ENCODE peak calls at places on chromosomes 13 and 19, in seven cellular contexts. J, S, H, Q, C, A and B are unnamed samples.

GRCh38 chr13:99320693-99321481 is 13.7 kb upstream of the GPR183 start:
- DNase-seq in J (no peak), S (peak), H (peak), Q (no peak), C (no peak), A (no peak), B (no peak)

GRCh38 chr13:63448654-63449053 is 2033.0 kb upstream of the PCDH20 start:
- DNase-seq in J (no peak), S (no peak), H (no peak), Q (no peak), C (no peak), A (no peak), B (no peak)

GRCh38 chr13:45826741-45827140 is 24.8 kb downstream of the SIAH3 start:
- DNase-seq in J (no peak), S (no peak), H (no peak), Q (peak), C (no peak), A (no peak), B (no peak)

GRCh38 chr19:16579381-16579780 is 7.2 kb upstream of the SLC35E1 start:
- DNase-seq in J (no peak), S (no peak), H (no peak), Q (no peak), C (no peak), A (no peak), B (no peak)

GRCh38 chr19:711224-711623 is 2.5 kb downstream of the PALM start:
- DNase-seq in J (no peak), S (no peak), H (no peak), Q (no peak), C (no peak), A (no peak), B (no peak)

GRCh38 chr13:45393941-45394570 is 24.1 kb downstream of the SLC25A30 start:
- DNase-seq in J (peak), S (no peak), H (peak), Q (no peak), C (no peak), A (no peak), B (peak)

GRCh38 chr13:107864543-107865460 is 350.5 kb downstream of the LIG4 start:
- DNase-seq in J (peak), S (peak), H (peak), Q (no peak), C (no peak), A (no peak), B (no peak)

GRCh38 chr19:55113570-55114039 is 3.8 kb downstream of the PPP1R12C start:
- DNase-seq in J (no peak), S (peak), H (peak), Q (peak), C (peak), A (peak), B (no peak)

GRCh38 chr19:54674021-54674617 is 11.3 kb downstream of the LILRB4 start:
- DNase-seq in J (peak), S (no peak), H (peak), Q (no peak), C (no peak), A (no peak), B (no peak)

GRCh38 chr19:1291761-1292418 is 6.2 kb downstream of the EFNA2 start:
- DNase-seq in J (no peak), S (no peak), H (no peak), Q (no peak), C (no peak), A (no peak), B (no peak)

GRCh38 chr19:51156710-51157109 is 14.6 kb downstream of the SIGLEC7 start:
- DNase-seq in J (no peak), S (no peak), H (no peak), Q (peak), C (no peak), A (no peak), B (no peak)

GRCh38 chr13:49610176-49610575 is 18.1 kb upstream of the ARL11 start:
- DNase-seq in J (no peak), S (no peak), H (no peak), Q (no peak), C (no peak), A (no peak), B (no peak)

GRCh38 chr13:94431987-94432386 is 47.5 kb downstream of the DCT start:
- DNase-seq in J (peak), S (no peak), H (no peak), Q (no peak), C (no peak), A (no peak), B (no peak)

GRCh38 chr13:90445179-90445578 is 902.3 kb upstream of the MIR17HG start:
- DNase-seq in J (no peak), S (peak), H (peak), Q (no peak), C (no peak), A (no peak), B (no peak)

GRCh38 chr19:32675720-32676185 is at the start of gene RGS9BP:
- DNase-seq in J (peak), S (no peak), H (peak), Q (peak), C (peak), A (peak), B (no peak)

GRCh38 chr19:55697698-55698097 is 22.7 kb downstream of the EPN1 start:
- DNase-seq in J (no peak), S (no peak), H (no peak), Q (no peak), C (no peak), A (no peak), B (no peak)

GRCh38 chr19:3670258-3670795 is 29.9 kb downstream of the PIP5K1C start:
- DNase-seq in J (no peak), S (no peak), H (peak), Q (no peak), C (no peak), A (peak), B (no peak)

GRCh38 chr19:2321565-2322283 is 6.7 kb downstream of the LSM7 start:
- DNase-seq in J (no peak), S (no peak), H (no peak), Q (no peak), C (no peak), A (no peak), B (no peak)

DNA sequence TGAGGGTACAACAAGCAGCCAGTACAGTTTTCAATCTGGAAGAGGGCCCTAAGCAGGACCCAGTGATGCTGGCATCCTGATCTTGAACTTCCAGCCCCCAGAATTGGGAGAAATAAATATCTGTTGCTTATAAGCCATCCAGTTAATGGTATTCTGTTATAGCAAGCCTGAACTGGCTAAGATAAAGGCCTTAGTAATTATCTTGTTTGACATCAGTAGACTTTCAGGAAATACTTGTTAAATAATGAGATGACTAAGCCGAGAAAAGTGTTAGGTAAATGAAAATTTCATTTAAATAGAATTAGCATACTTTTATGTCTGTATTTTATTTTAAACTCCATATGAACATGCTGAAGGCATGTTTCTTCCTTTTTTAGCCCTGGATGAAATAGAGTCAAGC is 188.2 kb downstream of the OLFM4 start:
- DNase-seq in J (no peak), S (no peak), H (no peak), Q (no peak), C (no peak), A (no peak), B (no peak)
- TF ChIP-seq CTCF in J (no peak), S (no peak), H (no peak), Q (no peak), C (no peak), A (no peak), B (no peak)

DNA sequence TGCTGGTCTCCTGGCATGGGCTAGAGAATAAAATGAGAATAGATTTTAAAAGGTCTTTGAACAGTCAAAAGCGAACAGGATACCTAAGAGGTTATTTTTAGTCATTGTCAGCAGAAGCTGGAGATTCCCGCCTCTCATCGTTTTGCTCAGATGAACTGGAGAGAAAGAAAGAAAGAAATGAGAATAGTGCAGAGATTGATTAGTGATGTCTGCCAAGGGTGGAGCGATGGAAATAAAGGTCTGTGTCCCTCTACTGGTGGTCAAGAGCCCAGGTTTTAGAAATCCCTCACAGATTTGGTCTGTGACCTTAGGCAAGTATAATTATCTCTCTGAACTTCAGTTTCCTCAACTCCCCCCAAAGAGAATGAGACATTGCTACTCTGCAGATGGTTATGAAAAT is 5.4 kb downstream of the NCAN start:
- DNase-seq in J (peak), S (no peak), H (peak), Q (no peak), C (no peak), A (no peak), B (no peak)
- TF ChIP-seq CTCF in J (peak), S (no peak), H (peak), Q (no peak), C (no peak), A (no peak), B (no peak)

DNA sequence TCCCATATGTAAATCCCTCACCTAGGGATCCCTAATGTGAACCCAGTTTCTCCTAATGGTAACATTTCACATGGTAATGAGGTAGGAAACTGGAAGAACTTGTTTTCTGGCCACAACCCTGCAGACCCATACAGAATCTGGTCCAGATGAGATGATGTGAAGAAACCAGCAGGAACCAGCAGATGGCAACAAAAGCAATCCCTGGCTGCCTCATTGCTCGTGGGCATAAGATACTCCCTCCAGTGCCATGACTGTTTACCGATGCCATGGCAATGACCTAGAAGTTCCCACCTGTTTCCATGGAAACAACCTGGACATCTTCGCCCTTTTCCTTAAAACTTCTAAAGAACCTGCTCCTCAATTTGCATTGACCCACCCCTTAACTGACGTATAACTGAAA is 1.4 kb upstream of the CD209 start:
- DNase-seq in J (no peak), S (no peak), H (peak), Q (no peak), C (no peak), A (no peak), B (no peak)
- TF ChIP-seq CTCF in J (peak), S (peak), H (peak), Q (no peak), C (no peak), A (no peak), B (peak)

GRCh38 chr13:23578411-23579071 is 8.3 kb downstream of the TNFRSF19 start:
- DNase-seq in J (peak), S (peak), H (peak), Q (peak), C (peak), A (peak), B (no peak)
- TF ChIP-seq CTCF in J (peak), S (peak), H (peak), Q (peak), C (peak), A (peak), B (peak)

GRCh38 chr13:22014469-22014868 is 343.6 kb downstream of the FGF9 start:
- DNase-seq in J (no peak), S (no peak), H (no peak), Q (no peak), C (no peak), A (no peak), B (no peak)

GRCh38 chr13:22012676-22013075 is 341.8 kb downstream of the FGF9 start:
- DNase-seq in J (no peak), S (no peak), H (no peak), Q (no peak), C (no peak), A (no peak), B (no peak)

GRCh38 chr13:22009500-22009899 is 338.6 kb downstream of the FGF9 start:
- DNase-seq in J (no peak), S (no peak), H (no peak), Q (no peak), C (no peak), A (no peak), B (no peak)

GRCh38 chr13:22009937-22010336 is 339.1 kb downstream of the FGF9 start:
- DNase-seq in J (no peak), S (no peak), H (no peak), Q (no peak), C (no peak), A (no peak), B (no peak)
- TF ChIP-seq CTCF in J (no peak), S (no peak), H (no peak), Q (no peak), C (no peak), A (no peak), B (no peak)

DNA sequence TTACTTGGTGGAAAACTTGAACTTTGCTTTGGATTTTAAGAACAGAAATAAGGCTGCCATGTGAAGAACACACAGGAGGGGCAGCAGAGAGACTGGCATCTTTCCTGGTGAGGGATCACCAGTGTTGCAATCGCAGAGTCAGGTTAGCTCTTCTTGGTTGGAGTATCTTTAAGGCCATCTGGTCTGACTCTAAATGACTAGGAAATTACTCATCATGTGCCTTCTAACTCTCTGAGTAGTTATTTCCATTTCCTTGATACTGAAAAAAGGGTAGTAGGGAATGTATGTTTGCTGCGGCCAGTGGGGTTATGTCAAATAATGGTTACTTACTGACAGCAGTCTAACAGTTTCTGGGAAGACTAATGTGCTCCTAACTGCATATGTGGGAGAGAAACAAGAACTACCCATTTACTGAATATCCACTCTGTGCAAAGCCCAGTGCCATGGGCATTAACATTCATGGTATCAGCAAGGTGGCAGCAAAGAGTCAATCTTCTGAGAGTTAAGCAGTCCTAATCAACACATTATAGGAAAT is 122.1 kb downstream of the COG6 start:
- DNase-seq in J (peak), S (peak), H (peak), Q (no peak), C (no peak), A (no peak), B (no peak)
- TF ChIP-seq CTCF in J (peak), S (peak), H (peak), Q (peak), C (peak), A (no peak), B (peak)

DNA sequence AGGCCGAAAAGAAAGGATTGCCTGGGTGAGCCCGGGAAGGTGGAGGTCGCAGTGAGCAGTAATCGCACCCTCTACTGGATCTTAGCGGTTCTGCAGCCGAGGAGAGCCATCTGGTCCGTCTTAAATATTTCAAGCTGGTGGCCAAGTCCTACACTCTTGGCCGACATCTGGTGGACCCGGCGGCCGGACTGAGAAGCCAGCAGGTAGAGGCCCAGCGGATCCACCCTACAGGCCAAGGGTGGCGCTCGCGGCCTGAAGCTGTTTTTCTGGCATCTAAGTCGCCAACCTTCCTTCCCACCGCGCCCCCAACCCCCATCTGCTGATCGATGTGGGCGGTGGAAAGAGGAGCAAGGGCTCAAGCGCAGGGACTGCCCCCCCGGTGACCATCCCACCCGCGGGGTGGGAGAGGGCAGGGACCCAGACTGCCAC is 46.5 kb upstream of the ZNF730 start:
- DNase-seq in J (no peak), S (peak), H (peak), Q (no peak), C (no peak), A (peak), B (no peak)
- TF ChIP-seq CTCF in J (no peak), S (peak), H (peak), Q (no peak), C (peak), A (peak), B (no peak)

GRCh38 chr13:101919541-101920306 is 467.2 kb downstream of the ITGBL1 start:
- DNase-seq in J (no peak), S (no peak), H (peak), Q (no peak), C (no peak), A (no peak), B (no peak)
- TF ChIP-seq CTCF in J (peak), S (no peak), H (peak), Q (peak), C (no peak), A (no peak), B (peak)

DNA sequence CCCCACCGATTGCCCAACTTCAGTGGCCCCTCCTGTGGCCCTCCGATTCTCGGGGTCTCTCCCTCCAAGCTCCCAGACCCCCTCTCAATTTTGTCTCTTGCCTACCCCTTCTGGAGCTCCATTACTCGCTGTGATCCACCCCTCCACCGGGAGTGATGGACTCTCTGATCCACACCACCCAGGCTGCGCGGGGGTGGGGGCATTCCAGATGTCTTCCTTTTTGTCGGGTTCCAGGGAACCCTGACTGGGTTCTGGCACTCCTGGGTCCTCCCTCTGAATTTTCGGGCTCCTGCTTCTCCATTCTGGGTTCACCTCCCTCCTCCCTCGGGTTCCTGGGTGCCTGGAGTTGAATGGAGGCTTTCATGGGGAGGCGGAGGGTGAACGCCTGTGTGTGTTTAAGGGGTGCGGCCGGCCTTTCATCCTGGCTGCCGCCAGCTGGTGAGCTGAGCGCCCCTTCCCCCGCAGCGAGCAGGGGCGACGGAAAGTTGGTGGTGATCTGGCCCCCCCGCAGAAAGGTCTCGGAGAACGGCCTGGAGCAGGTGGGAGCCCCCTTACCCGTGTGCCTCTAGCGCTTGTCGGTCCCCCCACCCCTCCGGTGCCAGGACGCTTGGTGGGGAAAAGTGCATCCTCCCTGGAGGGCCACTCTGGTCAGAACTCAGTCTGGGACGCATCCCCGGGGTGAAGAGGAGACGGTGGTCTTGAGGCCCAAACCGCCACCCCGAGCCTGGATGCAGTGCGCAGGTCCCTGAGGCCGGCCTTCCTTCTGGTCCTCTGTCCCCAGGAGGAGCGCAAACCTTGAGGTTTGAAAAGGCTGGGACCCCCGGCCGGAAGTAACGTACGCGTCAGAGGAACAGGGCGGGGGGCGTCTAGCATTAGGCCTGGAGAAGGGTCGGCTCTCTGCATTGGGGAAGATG is 1.6 kb downstream of the MISP3 start:
- DNase-seq in J (no peak), S (no peak), H (peak), Q (no peak), C (peak), A (no peak), B (no peak)
- TF ChIP-seq CTCF in J (no peak), S (no peak), H (no peak), Q (no peak), C (no peak), A (no peak), B (no peak)